ENCODE peak calls at places on chromosomes 16 and 17, in nine cellular contexts. One of them, this sample, is unnamed.

GRCh38 chr17:35373984-35374765 is 754 bp upstream of the SLFN11 start:
- DNase-seq in HFFc6: peak
- DNase-seq in NCI-H187: peak
- DNase-seq in activated CD8-positive, alpha-beta memory T cell treated with anti-CD3 and anti-CD28 coated beads for 48 hours: peak
- DNase-seq in hippocampal formation: no peak
- DNase-seq in thoracic aorta: no peak
- DNase-seq in GM10248: peak
- DNase-seq in fibroblast of mammary gland: peak
- DNase-seq in HFF-Myc: no peak
- DNase-seq in this sample: peak

GRCh38 chr17:81854974-81855774 is 5.2 kb downstream of the P4HB start:
- DNase-seq in NCI-H187: no peak
- DNase-seq in HFF-Myc: no peak
- DNase-seq in hippocampal formation: no peak
- DNase-seq in thoracic aorta: no peak
- DNase-seq in activated CD8-positive, alpha-beta memory T cell treated with anti-CD3 and anti-CD28 coated beads for 48 hours: no peak
- DNase-seq in fibroblast of mammary gland: peak
- DNase-seq in HFFc6: no peak
- DNase-seq in GM10248: no peak
- DNase-seq in this sample: no peak

GRCh38 chr17:21089145-21089544 is 37.6 kb upstream of the DHRS7B start:
- DNase-seq in NCI-H187: no peak
- DNase-seq in HFFc6: peak
- DNase-seq in fibroblast of mammary gland: peak
- DNase-seq in GM10248: no peak
- DNase-seq in hippocampal formation: no peak
- DNase-seq in HFF-Myc: peak
- DNase-seq in activated CD8-positive, alpha-beta memory T cell treated with anti-CD3 and anti-CD28 coated beads for 48 hours: no peak
- DNase-seq in thoracic aorta: no peak
- DNase-seq in this sample: no peak

GRCh38 chr17:3808701-3809100 is 7.7 kb upstream of the ITGAE start:
- DNase-seq in fibroblast of mammary gland: no peak
- DNase-seq in activated CD8-positive, alpha-beta memory T cell treated with anti-CD3 and anti-CD28 coated beads for 48 hours: no peak
- DNase-seq in NCI-H187: no peak
- DNase-seq in HFFc6: no peak
- DNase-seq in thoracic aorta: no peak
- DNase-seq in hippocampal formation: no peak
- DNase-seq in GM10248: no peak
- DNase-seq in HFF-Myc: no peak
- DNase-seq in this sample: no peak

GRCh38 chr16:84072014-84072413 is 29.4 kb upstream of the SLC38A8 start:
- DNase-seq in hippocampal formation: no peak
- DNase-seq in HFF-Myc: no peak
- DNase-seq in HFFc6: peak
- DNase-seq in thoracic aorta: no peak
- DNase-seq in fibroblast of mammary gland: peak
- DNase-seq in NCI-H187: no peak
- DNase-seq in GM10248: no peak
- DNase-seq in activated CD8-positive, alpha-beta memory T cell treated with anti-CD3 and anti-CD28 coated beads for 48 hours: no peak
- DNase-seq in this sample: peak

GRCh38 chr16:82329504-82330192 is 159.6 kb upstream of the MPHOSPH6 start:
- DNase-seq in HFF-Myc: no peak
- DNase-seq in GM10248: no peak
- DNase-seq in thoracic aorta: no peak
- DNase-seq in HFFc6: no peak
- DNase-seq in fibroblast of mammary gland: no peak
- DNase-seq in NCI-H187: peak
- DNase-seq in activated CD8-positive, alpha-beta memory T cell treated with anti-CD3 and anti-CD28 coated beads for 48 hours: no peak
- DNase-seq in hippocampal formation: no peak
- DNase-seq in this sample: no peak

GRCh38 chr17:75406222-75406615 is 741 bp upstream of the GRB2 start:
- DNase-seq in HFFc6: no peak
- DNase-seq in fibroblast of mammary gland: no peak
- DNase-seq in thoracic aorta: no peak
- DNase-seq in GM10248: no peak
- DNase-seq in activated CD8-positive, alpha-beta memory T cell treated with anti-CD3 and anti-CD28 coated beads for 48 hours: no peak
- DNase-seq in hippocampal formation: peak
- DNase-seq in NCI-H187: no peak
- DNase-seq in HFF-Myc: no peak
- DNase-seq in this sample: no peak

GRCh38 chr16:69397821-69398521 is 12.2 kb upstream of the TERF2 start:
- DNase-seq in fibroblast of mammary gland: peak
- DNase-seq in activated CD8-positive, alpha-beta memory T cell treated with anti-CD3 and anti-CD28 coated beads for 48 hours: no peak
- DNase-seq in hippocampal formation: peak
- DNase-seq in HFFc6: peak
- DNase-seq in thoracic aorta: no peak
- DNase-seq in NCI-H187: no peak
- DNase-seq in GM10248: no peak
- DNase-seq in HFF-Myc: no peak
- DNase-seq in this sample: peak

GRCh38 chr16:4496305-4496704 is 20.1 kb downstream of the HMOX2 start:
- DNase-seq in HFFc6: peak
- DNase-seq in fibroblast of mammary gland: peak
- DNase-seq in activated CD8-positive, alpha-beta memory T cell treated with anti-CD3 and anti-CD28 coated beads for 48 hours: no peak
- DNase-seq in hippocampal formation: no peak
- DNase-seq in GM10248: no peak
- DNase-seq in NCI-H187: no peak
- DNase-seq in HFF-Myc: no peak
- DNase-seq in thoracic aorta: no peak
- DNase-seq in this sample: no peak

GRCh38 chr16:10584956-10585561 is 4.7 kb upstream of the EMP2 start:
- DNase-seq in HFFc6: peak
- DNase-seq in NCI-H187: no peak
- DNase-seq in HFF-Myc: no peak
- DNase-seq in activated CD8-positive, alpha-beta memory T cell treated with anti-CD3 and anti-CD28 coated beads for 48 hours: no peak
- DNase-seq in GM10248: no peak
- DNase-seq in fibroblast of mammary gland: peak
- DNase-seq in thoracic aorta: no peak
- DNase-seq in hippocampal formation: no peak
- DNase-seq in this sample: no peak

GRCh38 chr17:8442310-8442709 is 6.6 kb downstream of the NDEL1 start:
- DNase-seq in GM10248: no peak
- DNase-seq in hippocampal formation: no peak
- DNase-seq in NCI-H187: no peak
- DNase-seq in fibroblast of mammary gland: no peak
- DNase-seq in HFFc6: no peak
- DNase-seq in thoracic aorta: no peak
- DNase-seq in activated CD8-positive, alpha-beta memory T cell treated with anti-CD3 and anti-CD28 coated beads for 48 hours: no peak
- DNase-seq in HFF-Myc: no peak
- DNase-seq in this sample: no peak

GRCh38 chr16:30183961-30184429 is 593 bp downstream of the CORO1A start:
- DNase-seq in fibroblast of mammary gland: no peak
- DNase-seq in thoracic aorta: no peak
- DNase-seq in GM10248: peak
- DNase-seq in HFF-Myc: no peak
- DNase-seq in hippocampal formation: no peak
- DNase-seq in activated CD8-positive, alpha-beta memory T cell treated with anti-CD3 and anti-CD28 coated beads for 48 hours: peak
- DNase-seq in NCI-H187: no peak
- DNase-seq in HFFc6: no peak
- DNase-seq in this sample: no peak

GRCh38 chr17:41678907-41679739 is 9.6 kb upstream of the EIF1 start:
- DNase-seq in hippocampal formation: no peak
- DNase-seq in fibroblast of mammary gland: peak
- DNase-seq in HFFc6: peak
- DNase-seq in GM10248: no peak
- DNase-seq in NCI-H187: no peak
- DNase-seq in HFF-Myc: peak
- DNase-seq in thoracic aorta: no peak
- DNase-seq in activated CD8-positive, alpha-beta memory T cell treated with anti-CD3 and anti-CD28 coated beads for 48 hours: no peak
- DNase-seq in this sample: no peak

GRCh38 chr16:57675752-57676623 is 7.9 kb downstream of the ADGRG3 start:
- DNase-seq in NCI-H187: no peak
- DNase-seq in fibroblast of mammary gland: peak
- DNase-seq in activated CD8-positive, alpha-beta memory T cell treated with anti-CD3 and anti-CD28 coated beads for 48 hours: no peak
- DNase-seq in hippocampal formation: no peak
- DNase-seq in thoracic aorta: no peak
- DNase-seq in GM10248: no peak
- DNase-seq in HFFc6: no peak
- DNase-seq in HFF-Myc: no peak
- DNase-seq in this sample: no peak

GRCh38 chr17:77322534-77323412 is 182.0 kb downstream of the SEC14L1 start:
- DNase-seq in GM10248: no peak
- DNase-seq in thoracic aorta: peak
- DNase-seq in fibroblast of mammary gland: peak
- DNase-seq in NCI-H187: no peak
- DNase-seq in hippocampal formation: no peak
- DNase-seq in activated CD8-positive, alpha-beta memory T cell treated with anti-CD3 and anti-CD28 coated beads for 48 hours: no peak
- DNase-seq in HFFc6: peak
- DNase-seq in HFF-Myc: peak
- DNase-seq in this sample: peak

GRCh38 chr17:36937961-36938565 is 788 bp downstream of the LHX1 start:
- DNase-seq in thoracic aorta: no peak
- DNase-seq in hippocampal formation: no peak
- DNase-seq in GM10248: peak
- DNase-seq in HFFc6: no peak
- DNase-seq in fibroblast of mammary gland: peak
- DNase-seq in activated CD8-positive, alpha-beta memory T cell treated with anti-CD3 and anti-CD28 coated beads for 48 hours: no peak
- DNase-seq in HFF-Myc: no peak
- DNase-seq in NCI-H187: no peak
- DNase-seq in this sample: no peak

This sample was measured in pulmonary artery endothelial cell.